ENCODE peak calls at places on chromosomes 5 and 9, in four cellular contexts. J is astrocyte of the spinal cord, F is GM23338, D is RWPE1. M is an unnamed sample.
A peak's percentile ranks its signal among the peaks of the same experiment; 100 is the strongest.

GRCh38 chr9:16718952-16719351 is 151.5 kb downstream of the BNC2 start:
- DNase-seq in J (no peak), F (no peak), D (no peak), M (no peak)

GRCh38 chr9:93673271-93673843 is 97.0 kb downstream of the PHF2 start:
- DNase-seq in J (no peak), F (no peak), D (no peak), M (no peak)

GRCh38 chr9:89666364-89666763 is 61.6 kb downstream of the GADD45G start:
- DNase-seq in J (no peak), F (no peak), D (no peak), M (no peak)

GRCh38 chr5:7686794-7687193 is 164.1 kb downstream of the CFAP90 start:
- DNase-seq in J (no peak), F (peak; percentile 54), D (no peak), M (no peak)

GRCh38 chr9:974064-974992 is 2.1 kb upstream of the DMRT3 start:
- DNase-seq in J (no peak), F (peak; percentile 31), D (no peak), M (no peak)

GRCh38 chr9:132855904-132856303 is 22.2 kb downstream of the AK8 start:
- DNase-seq in J (no peak), F (no peak), D (no peak), M (no peak)

GRCh38 chr9:16884952-16885513 is 14.6 kb upstream of the BNC2 start:
- DNase-seq in J (no peak), F (no peak), D (no peak), M (no peak)

GRCh38 chr5:83570916-83571315 is 99.4 kb downstream of the VCAN start:
- DNase-seq in J (no peak), F (no peak), D (no peak), M (no peak)

GRCh38 chr5:147170603-147171002 is 64.2 kb upstream of the STK32A start:
- DNase-seq in J (no peak), F (no peak), D (no peak), M (no peak)

GRCh38 chr5:124132843-124133242 is 613.6 kb downstream of the ZNF608 start:
- DNase-seq in J (no peak), F (no peak), D (peak; percentile 55), M (peak; percentile 91)

GRCh38 chr9:101356619-101357018 is 28.2 kb downstream of the BAAT start:
- DNase-seq in J (no peak), F (no peak), D (no peak), M (no peak)

GRCh38 chr9:117247271-117247670 is 167.6 kb downstream of the ASTN2 start:
- DNase-seq in J (no peak), F (peak; percentile 67), D (peak; percentile 26), M (peak; percentile 50)

GRCh38 chr5:109141499-109142200 is 268.1 kb downstream of the PJA2 start:
- DNase-seq in J (peak; percentile 41), F (peak; percentile 39), D (no peak), M (no peak)

GRCh38 chr9:125586173-125586512 is 120.9 kb downstream of the MAPKAP1 start:
- DNase-seq in J (no peak), F (no peak), D (no peak), M (no peak)

GRCh38 chr5:170389250-170389902 is at the start of gene KCNMB1:
- DNase-seq in J (no peak), F (peak; percentile 41), D (no peak), M (no peak)

GRCh38 chr5:73815631-73816030 is 189.6 kb downstream of the ARHGEF28 start:
- DNase-seq in J (peak; percentile 55), F (no peak), D (peak; percentile 48), M (peak; percentile 34)

GRCh38 chr5:60023255-60023654 is 129.7 kb upstream of the PDE4D start:
- DNase-seq in J (peak; percentile 71), F (no peak), D (no peak), M (no peak)

GRCh38 chr5:74384851-74385250 is 255.7 kb downstream of the ENC1 start:
- DNase-seq in J (peak; percentile 24), F (no peak), D (no peak), M (no peak)

GRCh38 chr5:169756071-169756765 is 119.1 kb downstream of the DOCK2 start:
- DNase-seq in J (no peak), F (no peak), D (no peak), M (no peak)

GRCh38 chr5:113294341-113295110 is 140.3 kb downstream of the TSSK1B start:
- DNase-seq in J (peak; percentile 93), F (peak; percentile 88), D (peak; percentile 93), M (peak; percentile 83)

GRCh38 chr5:153617190-153617589 is 126.7 kb downstream of the GRIA1 start:
- DNase-seq in J (peak; percentile 35), F (no peak), D (no peak), M (no peak)

GRCh38 chr9:13911473-13911872 is 402.5 kb downstream of the NFIB start:
- DNase-seq in J (no peak), F (no peak), D (no peak), M (no peak)

GRCh38 chr9:123488683-123489321 is 132.8 kb downstream of the CRB2 start:
- DNase-seq in J (no peak), F (no peak), D (no peak), M (no peak)

GRCh38 chr9:123487944-123488343 is 131.9 kb downstream of the CRB2 start:
- DNase-seq in J (no peak), F (no peak), D (no peak), M (no peak)

DNA sequence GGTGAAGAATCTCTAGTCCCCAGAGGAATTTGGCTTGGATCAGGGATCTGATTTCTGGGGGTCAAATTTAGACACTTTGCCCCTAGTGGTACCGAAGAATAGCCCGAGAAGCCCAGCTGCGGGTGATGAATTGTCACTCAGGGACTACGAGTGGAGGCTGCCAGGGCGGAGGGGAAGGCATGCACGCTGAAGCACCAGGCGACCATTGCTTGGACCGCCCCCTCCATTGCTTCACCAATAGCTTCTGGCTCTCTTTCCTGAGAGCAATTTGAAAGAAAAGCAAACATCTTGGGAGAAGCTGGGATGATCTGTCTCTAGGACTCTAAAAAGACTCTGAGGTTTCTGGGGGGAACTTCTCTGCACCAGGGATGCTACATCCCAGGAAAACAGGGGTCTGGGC is 137.6 kb downstream of the CRB2 start:
- DNase-seq in J (no peak), F (no peak), D (no peak), M (no peak)
- TF ChIP-seq CTCF in J (no peak), F (no peak), D (no peak), M (no peak)

DNA sequence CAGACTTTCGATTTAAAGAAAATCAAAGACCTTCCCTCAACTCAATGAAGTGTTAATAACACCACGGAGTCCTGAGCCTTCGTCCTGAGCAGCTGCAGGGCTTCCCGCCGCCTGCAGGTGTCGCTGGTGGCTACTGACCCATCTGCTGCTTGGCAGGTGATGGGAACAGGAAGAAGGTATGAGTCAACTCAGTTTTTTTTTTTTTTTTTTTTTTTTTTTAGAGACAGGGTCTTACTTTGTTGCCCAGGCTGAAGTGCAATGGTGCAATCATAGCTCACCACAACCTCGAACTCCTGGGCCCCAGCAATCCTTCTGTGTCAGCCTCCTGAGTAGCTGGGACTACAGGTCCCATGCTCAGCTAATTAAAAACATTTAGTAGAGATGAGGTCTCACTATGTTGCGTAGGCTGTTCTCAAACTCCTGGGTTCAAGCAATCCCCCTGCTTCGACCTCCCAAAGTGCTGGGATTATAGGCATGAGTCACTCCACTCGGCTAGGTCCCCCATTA is 185.7 kb upstream of the IL12B start:
- DNase-seq in J (peak; percentile 75), F (peak; percentile 71), D (peak; percentile 80), M (peak; percentile 88)
- TF ChIP-seq CTCF in J (peak; percentile 93), F (peak; percentile 85), D (peak; percentile 81), M (peak; percentile 97)

DNA sequence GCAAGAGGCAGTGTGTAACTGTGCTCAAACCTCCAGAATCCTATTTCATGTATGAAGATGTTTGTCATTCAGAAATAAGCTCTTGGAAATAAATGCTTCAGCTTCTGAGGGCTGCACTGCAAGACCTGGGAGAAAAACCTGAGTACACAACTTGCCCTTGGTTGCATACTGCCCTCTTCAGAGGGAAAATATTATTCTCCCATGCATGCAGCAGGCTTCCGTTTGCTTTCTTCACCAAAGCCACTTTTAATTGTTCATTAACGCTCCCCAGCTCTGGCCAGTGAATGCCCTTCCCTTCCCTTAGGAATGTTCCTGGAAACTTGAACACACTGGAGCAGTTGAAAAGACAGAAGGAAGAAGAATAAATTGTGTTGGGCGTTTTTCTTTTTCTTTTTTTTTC is 2.5 kb upstream of the WHRN start:
- DNase-seq in J (no peak), F (peak; percentile 49), D (peak; percentile 46), M (peak; percentile 43)
- TF ChIP-seq CTCF in J (peak; percentile 34), F (peak; percentile 63), D (no peak), M (peak; percentile 45)

GRCh38 chr9:72954431-72955420 is 1.9 kb upstream of the ALDH1A1 start:
- DNase-seq in J (no peak), F (no peak), D (no peak), M (no peak)

GRCh38 chr9:72958485-72959266 is 5.8 kb upstream of the ALDH1A1 start:
- DNase-seq in J (no peak), F (peak; percentile 13), D (no peak), M (no peak)

GRCh38 chr9:72960446-72960845 is 7.6 kb upstream of the ALDH1A1 start:
- DNase-seq in J (no peak), F (no peak), D (peak; percentile 30), M (peak; percentile 25)
- TF ChIP-seq CTCF in J (no peak), F (no peak), D (no peak), M (no peak)

GRCh38 chr5:172010278-172010677 is 3.8 kb upstream of the FBXW11 start:
- DNase-seq in J (peak; percentile 27), F (peak; percentile 37), D (no peak), M (peak; percentile 37)
- TF ChIP-seq CTCF in J (no peak), F (peak; percentile 62), D (no peak), M (no peak)

DNA sequence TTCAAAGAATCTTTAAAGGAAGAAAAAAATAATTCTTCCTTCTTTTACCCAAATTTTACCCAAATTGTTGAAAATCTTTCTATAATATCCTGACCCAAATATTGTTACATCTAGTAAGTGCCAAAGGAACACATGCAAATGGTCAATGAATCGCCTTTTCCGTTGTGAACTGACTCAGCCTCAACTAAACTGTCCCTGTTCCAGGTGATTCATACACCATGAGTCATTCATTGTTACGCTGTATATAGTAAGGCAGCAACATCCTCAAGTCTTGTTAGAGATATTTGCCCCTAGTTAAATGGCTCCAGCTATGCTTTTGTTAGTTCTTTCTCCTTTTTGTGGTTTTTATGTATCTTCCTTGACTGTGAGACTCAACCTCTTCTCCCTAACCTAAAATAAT is 9.7 kb downstream of the PTGER4 start:
- DNase-seq in J (peak; percentile 97), F (no peak), D (peak; percentile 87), M (peak; percentile 95)
- TF ChIP-seq CTCF in J (no peak), F (no peak), D (no peak), M (no peak)

DNA sequence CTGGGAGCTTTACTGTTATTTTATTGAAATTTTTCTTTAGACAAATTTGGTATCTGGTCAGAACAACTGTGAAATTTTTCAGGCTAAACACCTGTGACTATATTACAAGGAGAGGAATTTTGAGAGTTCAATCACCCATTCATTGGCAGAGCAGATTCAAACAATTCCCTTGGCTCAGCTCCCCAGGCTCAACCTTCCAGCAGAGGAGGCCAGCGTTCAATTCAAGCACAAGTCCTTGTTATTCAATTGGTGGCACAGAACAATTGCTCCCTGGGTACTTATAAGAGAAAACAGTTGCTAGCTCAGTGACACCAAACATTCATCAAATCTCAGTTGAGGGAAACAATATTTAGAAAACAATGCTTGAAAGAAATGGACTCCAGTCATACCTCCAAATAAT is 83.3 kb downstream of the SUSD1 start:
- DNase-seq in J (peak; percentile 19), F (peak; percentile 74), D (no peak), M (no peak)
- TF ChIP-seq CTCF in J (peak; percentile 58), F (peak; percentile 76), D (peak; percentile 63), M (no peak)